ENCODE peak calls at places on chromosomes 12 and 14, in seven cellular contexts. U, W, I, O, Q, F and R are unnamed samples.

GRCh38 chr14:24052656-24053547 is 1.1 kb downstream of the CARMIL3 start:
- DNase-seq in U (no peak), W (no peak), I (no peak), O (peak), Q (no peak), F (no peak), R (peak)

GRCh38 chr12:102567031-102567985 is 86.9 kb upstream of the IGF1 start:
- DNase-seq in U (no peak), W (no peak), I (peak), O (no peak), Q (no peak), F (no peak), R (no peak)

GRCh38 chr14:36424478-36425102 is 95.4 kb downstream of the NKX2-1 start:
- DNase-seq in U (no peak), W (no peak), I (no peak), O (no peak), Q (peak), F (no peak), R (no peak)

GRCh38 chr12:108854453-108855283 is 2.7 kb downstream of the SSH1 start:
- DNase-seq in U (no peak), W (no peak), I (peak), O (no peak), Q (no peak), F (no peak), R (no peak)

GRCh38 chr14:63088865-63089264 is 43.6 kb upstream of the KCNH5 start:
- DNase-seq in U (no peak), W (no peak), I (no peak), O (no peak), Q (peak), F (no peak), R (no peak)

GRCh38 chr14:61365667-61366194 is 44.4 kb downstream of the PRKCH start:
- DNase-seq in U (no peak), W (no peak), I (no peak), O (no peak), Q (no peak), F (no peak), R (no peak)

GRCh38 chr12:25322918-25323773 is 72.4 kb upstream of the KRAS start:
- DNase-seq in U (no peak), W (no peak), I (peak), O (no peak), Q (no peak), F (no peak), R (no peak)

GRCh38 chr14:57435923-57436322 is 45.5 kb downstream of the NAA30 start:
- DNase-seq in U (no peak), W (no peak), I (no peak), O (no peak), Q (no peak), F (no peak), R (no peak)

GRCh38 chr14:68312884-68313725 is 479.8 kb downstream of the ZFP36L1 start:
- DNase-seq in U (peak), W (no peak), I (no peak), O (no peak), Q (no peak), F (no peak), R (no peak)

GRCh38 chr12:50764861-50765324 is 992 bp downstream of the ATF1 start:
- DNase-seq in U (peak), W (peak), I (peak), O (no peak), Q (peak), F (no peak), R (no peak)

GRCh38 chr12:63023926-63024325 is 89.0 kb upstream of the PPM1H start:
- DNase-seq in U (no peak), W (no peak), I (no peak), O (no peak), Q (no peak), F (no peak), R (no peak)

GRCh38 chr14:102192840-102193502 is 53.3 kb downstream of the WDR20 start:
- DNase-seq in U (no peak), W (no peak), I (no peak), O (no peak), Q (no peak), F (no peak), R (no peak)

GRCh38 chr12:16492820-16493797 is 112.9 kb downstream of the LMO3 start:
- DNase-seq in U (no peak), W (no peak), I (no peak), O (no peak), Q (no peak), F (no peak), R (no peak)

GRCh38 chr12:43285248-43285647 is 266.8 kb downstream of the ADAMTS20 start:
- DNase-seq in U (no peak), W (no peak), I (peak), O (no peak), Q (no peak), F (no peak), R (no peak)

GRCh38 chr12:1531654-1532366 is 62.6 kb downstream of the FBXL14 start:
- DNase-seq in U (no peak), W (no peak), I (no peak), O (no peak), Q (no peak), F (no peak), R (no peak)

GRCh38 chr14:104638927-104639450 is 34.4 kb upstream of the TMEM179 start:
- DNase-seq in U (no peak), W (no peak), I (no peak), O (no peak), Q (no peak), F (no peak), R (no peak)

GRCh38 chr12:133046698-133047097 is 9.4 kb downstream of the ZNF84 start:
- DNase-seq in U (no peak), W (no peak), I (no peak), O (no peak), Q (no peak), F (no peak), R (no peak)

GRCh38 chr12:117818400-117818799 is 150.4 kb downstream of the KSR2 start:
- DNase-seq in U (no peak), W (no peak), I (no peak), O (no peak), Q (no peak), F (no peak), R (no peak)

GRCh38 chr12:26340649-26341048 is 145.3 kb downstream of the SSPN start:
- DNase-seq in U (peak), W (peak), I (no peak), O (no peak), Q (no peak), F (no peak), R (no peak)

GRCh38 chr14:98208943-98209342 is 1063.1 kb downstream of the BCL11B start:
- DNase-seq in U (no peak), W (no peak), I (no peak), O (no peak), Q (no peak), F (no peak), R (no peak)

GRCh38 chr12:32549675-32550079 is 129.4 kb upstream of the DNM1L start:
- DNase-seq in U (peak), W (no peak), I (peak), O (no peak), Q (no peak), F (no peak), R (no peak)

GRCh38 chr12:14260011-14260993 is 105.2 kb upstream of the ATF7IP start:
- DNase-seq in U (no peak), W (peak), I (peak), O (no peak), Q (no peak), F (peak), R (no peak)

GRCh38 chr14:77181603-77182437 is at the start of gene TMEM63C:
- DNase-seq in U (peak), W (peak), I (peak), O (peak), Q (peak), F (no peak), R (no peak)